ENCODE peak calls at places on chromosomes 16 and 17, in five cellular contexts. One of them, this sample, is unnamed. For H3K4me1, the result is how much of the 10 kb centered on the place peaks cover.

GRCh38 chr17:18326039-18326438 is 10.9 kb downstream of the SMCR8 start:
- DNase-seq in gastrocnemius medialis: no peak
- DNase-seq in esophagus squamous epithelium: no peak
- DNase-seq in testis: no peak
- DNase-seq in mucosa of descending colon: no peak
- DNase-seq in this sample: no peak

GRCh38 chr16:57383276-57384247 is 11.3 kb downstream of the CX3CL1 start:
- DNase-seq in gastrocnemius medialis: no peak
- DNase-seq in esophagus squamous epithelium: no peak
- DNase-seq in testis: peak
- DNase-seq in mucosa of descending colon: peak
- DNase-seq in this sample: no peak

GRCh38 chr16:86668136-86668535 is 89.8 kb downstream of the FOXL1 start:
- DNase-seq in gastrocnemius medialis: peak
- DNase-seq in esophagus squamous epithelium: no peak
- DNase-seq in testis: no peak
- DNase-seq in mucosa of descending colon: no peak
- DNase-seq in this sample: no peak

GRCh38 chr17:75774988-75775668 is 9.5 kb upstream of the UNK start:
- DNase-seq in gastrocnemius medialis: no peak
- DNase-seq in esophagus squamous epithelium: no peak
- DNase-seq in testis: no peak
- DNase-seq in mucosa of descending colon: no peak
- DNase-seq in this sample: no peak

GRCh38 chr17:36183001-36183810 is 6.8 kb upstream of the TBC1D3B start:
- DNase-seq in gastrocnemius medialis: no peak
- DNase-seq in esophagus squamous epithelium: no peak
- DNase-seq in testis: peak
- DNase-seq in mucosa of descending colon: peak
- DNase-seq in this sample: no peak

GRCh38 chr16:87654826-87655225 is 52.5 kb downstream of the JPH3 start:
- DNase-seq in gastrocnemius medialis: no peak
- DNase-seq in esophagus squamous epithelium: no peak
- DNase-seq in testis: no peak
- DNase-seq in mucosa of descending colon: no peak
- DNase-seq in this sample: no peak

GRCh38 chr16:85447657-85448313 is 165.3 kb upstream of the GSE1 start:
- DNase-seq in gastrocnemius medialis: no peak
- DNase-seq in esophagus squamous epithelium: no peak
- DNase-seq in testis: no peak
- DNase-seq in mucosa of descending colon: no peak
- DNase-seq in this sample: no peak

GRCh38 chr17:18224428-18225120 is 861 bp upstream of the LLGL1 start:
- DNase-seq in gastrocnemius medialis: no peak
- DNase-seq in esophagus squamous epithelium: no peak
- DNase-seq in testis: peak
- DNase-seq in mucosa of descending colon: peak
- DNase-seq in this sample: no peak

GRCh38 chr17:76940738-76941350 is 72.6 kb downstream of the MGAT5B start:
- DNase-seq in gastrocnemius medialis: no peak
- DNase-seq in esophagus squamous epithelium: no peak
- DNase-seq in testis: no peak
- DNase-seq in mucosa of descending colon: no peak
- DNase-seq in this sample: no peak

GRCh38 chr17:77404812-77405581 is 264.2 kb downstream of the SEC14L1 start:
- DNase-seq in gastrocnemius medialis: no peak
- DNase-seq in esophagus squamous epithelium: no peak
- DNase-seq in testis: no peak
- DNase-seq in mucosa of descending colon: peak
- DNase-seq in this sample: no peak

GRCh38 chr16:5865231-5865630 is 767.6 kb upstream of the EEF2KMT start:
- DNase-seq in gastrocnemius medialis: no peak
- DNase-seq in esophagus squamous epithelium: no peak
- DNase-seq in testis: no peak
- DNase-seq in mucosa of descending colon: no peak
- DNase-seq in this sample: no peak

GRCh38 chr17:45020354-45021138 is 30.9 kb downstream of the DCAKD start:
- DNase-seq in gastrocnemius medialis: no peak
- DNase-seq in esophagus squamous epithelium: no peak
- DNase-seq in testis: peak
- DNase-seq in mucosa of descending colon: peak
- DNase-seq in this sample: peak

GRCh38 chr17:78227455-78227916 is 3.9 kb upstream of the TMEM235 start:
- DNase-seq in gastrocnemius medialis: no peak
- DNase-seq in esophagus squamous epithelium: no peak
- DNase-seq in testis: no peak
- DNase-seq in mucosa of descending colon: no peak
- DNase-seq in this sample: no peak

GRCh38 chr17:49461580-49461979 is 33.5 kb upstream of the NGFR start:
- DNase-seq in gastrocnemius medialis: no peak
- DNase-seq in esophagus squamous epithelium: no peak
- DNase-seq in testis: no peak
- DNase-seq in mucosa of descending colon: no peak
- DNase-seq in this sample: no peak

GRCh38 chr17:32276217-32276616 is 10.6 kb downstream of the RHBDL3 start:
- DNase-seq in gastrocnemius medialis: no peak
- DNase-seq in esophagus squamous epithelium: no peak
- DNase-seq in testis: no peak
- DNase-seq in mucosa of descending colon: no peak
- DNase-seq in this sample: no peak

GRCh38 chr16:22007509-22008214 is at the start of gene MOSMO:
- DNase-seq in gastrocnemius medialis: peak
- DNase-seq in esophagus squamous epithelium: no peak
- DNase-seq in testis: peak
- DNase-seq in mucosa of descending colon: peak
- DNase-seq in this sample: peak

GRCh38 chr17:45902892-45903346 is 8.6 kb downstream of the MAPT start:
- DNase-seq in gastrocnemius medialis: peak
- DNase-seq in esophagus squamous epithelium: no peak
- DNase-seq in testis: no peak
- DNase-seq in mucosa of descending colon: peak
- DNase-seq in this sample: no peak

GRCh38 chr16:77780378-77780837 is 8.0 kb upstream of the VAT1L start:
- DNase-seq in gastrocnemius medialis: no peak
- DNase-seq in esophagus squamous epithelium: no peak
- DNase-seq in testis: no peak
- DNase-seq in mucosa of descending colon: no peak
- DNase-seq in this sample: no peak

GRCh38 chr17:67891481-67892119 is 66.3 kb downstream of the BPTF start:
- DNase-seq in gastrocnemius medialis: no peak
- DNase-seq in esophagus squamous epithelium: no peak
- DNase-seq in testis: peak
- DNase-seq in mucosa of descending colon: peak
- DNase-seq in this sample: no peak

GRCh38 chr17:49480833-49481615 is 14.1 kb upstream of the NGFR start:
- DNase-seq in gastrocnemius medialis: no peak
- DNase-seq in esophagus squamous epithelium: no peak
- DNase-seq in testis: no peak
- DNase-seq in mucosa of descending colon: no peak
- DNase-seq in this sample: no peak

GRCh38 chr17:60641810-60642220 is 35.8 kb upstream of the BCAS3 start:
- DNase-seq in gastrocnemius medialis: peak
- DNase-seq in esophagus squamous epithelium: no peak
- DNase-seq in testis: peak
- DNase-seq in mucosa of descending colon: peak
- DNase-seq in this sample: no peak

GRCh38 chr16:87436225-87437172 is 44.4 kb downstream of the MAP1LC3B start:
- DNase-seq in gastrocnemius medialis: no peak
- DNase-seq in esophagus squamous epithelium: no peak
- DNase-seq in testis: peak
- DNase-seq in mucosa of descending colon: no peak
- DNase-seq in this sample: no peak

GRCh38 chr16:17470871-17471744 is at the start of gene XYLT1:
- DNase-seq in gastrocnemius medialis: peak
- DNase-seq in esophagus squamous epithelium: no peak
- DNase-seq in testis: peak
- DNase-seq in mucosa of descending colon: peak
- DNase-seq in this sample: peak

GRCh38 chr17:9900019-9900594 is 5.0 kb downstream of the RCVRN start:
- DNase-seq in gastrocnemius medialis: no peak
- DNase-seq in esophagus squamous epithelium: no peak
- DNase-seq in testis: no peak
- DNase-seq in mucosa of descending colon: no peak
- DNase-seq in this sample: no peak

GRCh38 chr16:8795096-8795495 is 2.3 kb downstream of the TMEM186 start:
- DNase-seq in gastrocnemius medialis: no peak
- DNase-seq in esophagus squamous epithelium: no peak
- DNase-seq in testis: no peak
- DNase-seq in mucosa of descending colon: no peak
- DNase-seq in this sample: no peak

GRCh38 chr16:29230671-29231091 is 175.8 kb downstream of the NPIPB11 start:
- DNase-seq in gastrocnemius medialis: no peak
- DNase-seq in esophagus squamous epithelium: no peak
- DNase-seq in testis: no peak
- DNase-seq in mucosa of descending colon: no peak
- DNase-seq in this sample: peak

GRCh38 chr16:56609463-56609921 is 1.1 kb downstream of the MT2A start:
- DNase-seq in gastrocnemius medialis: peak
- DNase-seq in esophagus squamous epithelium: peak
- DNase-seq in testis: peak
- DNase-seq in mucosa of descending colon: peak
- DNase-seq in this sample: peak

GRCh38 chr16:15881794-15882379 is 6.5 kb downstream of the CEP20 start:
- DNase-seq in gastrocnemius medialis: no peak
- DNase-seq in esophagus squamous epithelium: no peak
- DNase-seq in testis: no peak
- DNase-seq in mucosa of descending colon: no peak
- DNase-seq in this sample: no peak

GRCh38 chr17:29149431-29150064 is 30.6 kb downstream of the MYO18A start:
- DNase-seq in gastrocnemius medialis: no peak
- DNase-seq in esophagus squamous epithelium: no peak
- DNase-seq in testis: no peak
- DNase-seq in mucosa of descending colon: no peak
- DNase-seq in this sample: no peak

GRCh38 chr17:21287703-21288449 is 3.4 kb downstream of the MAP2K3 start:
- DNase-seq in gastrocnemius medialis: peak
- DNase-seq in esophagus squamous epithelium: peak
- DNase-seq in testis: peak
- DNase-seq in mucosa of descending colon: peak
- DNase-seq in this sample: peak

GRCh38 chr17:40909351-40909750 is 24.3 kb upstream of the KRT20 start:
- DNase-seq in gastrocnemius medialis: peak
- DNase-seq in esophagus squamous epithelium: peak
- DNase-seq in testis: peak
- DNase-seq in mucosa of descending colon: peak
- DNase-seq in this sample: peak

GRCh38 chr16:50448522-50448921 is 79.7 kb upstream of the BRD7 start:
- DNase-seq in gastrocnemius medialis: no peak
- DNase-seq in esophagus squamous epithelium: no peak
- DNase-seq in testis: no peak
- DNase-seq in mucosa of descending colon: no peak
- DNase-seq in this sample: no peak
- TF ChIP-seq CTCF in gastrocnemius medialis: no peak
- TF ChIP-seq CTCF in esophagus squamous epithelium: no peak
- TF ChIP-seq CTCF in testis: no peak
- TF ChIP-seq CTCF in mucosa of descending colon: no peak
- TF ChIP-seq CTCF in this sample: no peak

DNA sequence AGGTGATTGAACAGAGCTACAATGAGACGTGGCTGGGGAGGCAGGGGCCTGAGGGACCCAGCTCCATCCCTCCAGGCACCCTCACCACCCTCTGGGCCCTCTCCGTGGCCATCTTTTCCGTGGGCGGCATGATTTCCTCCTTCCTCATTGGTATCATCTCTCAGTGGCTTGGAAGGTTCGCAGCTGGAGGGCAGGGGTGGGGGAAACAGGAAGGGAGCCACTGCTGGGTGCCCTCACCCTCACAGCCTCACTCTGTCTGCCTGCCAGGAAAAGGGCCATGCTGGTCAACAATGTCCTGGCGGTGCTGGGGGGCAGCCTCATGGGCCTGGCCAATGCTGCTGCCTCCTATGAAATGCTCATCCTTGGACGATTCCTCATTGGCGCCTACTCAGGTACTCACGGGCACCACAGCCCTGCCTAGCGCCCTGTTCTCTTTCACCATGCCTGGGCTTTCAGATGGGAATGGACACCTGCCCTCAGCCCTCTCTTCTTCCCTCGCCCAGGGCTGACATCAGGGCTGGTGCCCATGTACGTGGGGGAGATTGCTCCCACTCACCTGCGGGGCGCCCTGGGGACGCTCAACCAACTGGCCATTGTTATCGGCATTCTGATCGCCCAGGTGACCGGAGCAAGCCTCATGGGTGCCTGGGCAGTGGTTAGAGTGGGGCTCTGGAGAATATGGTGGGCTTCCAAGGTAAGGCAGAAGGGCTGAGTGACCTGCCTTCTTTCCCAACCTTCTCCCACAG is 2.1 kb downstream of the SLC2A4 start:
- DNase-seq in gastrocnemius medialis: peak
- DNase-seq in esophagus squamous epithelium: no peak
- DNase-seq in testis: no peak
- DNase-seq in mucosa of descending colon: no peak
- DNase-seq in this sample: no peak
- H3K4me3 ChIP-seq in gastrocnemius medialis: peak
- H3K4me3 ChIP-seq in esophagus squamous epithelium: no peak
- H3K4me3 ChIP-seq in testis: no peak
- H3K4me3 ChIP-seq in mucosa of descending colon: no peak
- H3K4me3 ChIP-seq in this sample: no peak

GRCh38 chr17:81428521-81428920 is 33.3 kb downstream of the BAHCC1 start:
- DNase-seq in gastrocnemius medialis: no peak
- DNase-seq in esophagus squamous epithelium: no peak
- DNase-seq in testis: no peak
- DNase-seq in mucosa of descending colon: no peak
- DNase-seq in this sample: no peak
- H3K4me1 ChIP-seq in gastrocnemius medialis: under half
- H3K4me1 ChIP-seq in esophagus squamous epithelium: under half
- H3K4me1 ChIP-seq in testis: under half
- H3K4me1 ChIP-seq in mucosa of descending colon: under half
- H3K4me1 ChIP-seq in this sample: under half

DNA sequence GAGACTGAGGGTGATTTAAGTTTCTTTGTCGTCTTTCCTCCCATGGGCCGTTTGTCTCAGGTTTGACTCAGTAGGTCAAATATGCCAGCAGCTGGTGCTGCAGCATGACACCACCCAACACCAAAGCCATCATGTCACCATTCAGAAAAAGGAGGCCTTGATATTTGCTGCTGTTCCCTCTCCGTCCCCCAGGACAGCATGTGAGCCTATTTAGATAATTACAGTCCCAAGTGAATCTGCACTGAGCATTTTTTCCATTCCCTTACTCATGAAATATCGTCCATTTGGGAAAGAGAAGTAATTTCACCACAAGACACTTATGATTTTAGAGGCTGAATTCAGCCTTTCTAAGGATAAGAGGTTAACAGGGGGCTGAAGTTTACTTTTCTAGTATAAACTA is 62.2 kb upstream of the ADORA2B start:
- DNase-seq in gastrocnemius medialis: no peak
- DNase-seq in esophagus squamous epithelium: no peak
- DNase-seq in testis: no peak
- DNase-seq in mucosa of descending colon: no peak
- DNase-seq in this sample: no peak
- TF ChIP-seq CTCF in gastrocnemius medialis: no peak
- TF ChIP-seq CTCF in esophagus squamous epithelium: no peak
- TF ChIP-seq CTCF in testis: no peak
- TF ChIP-seq CTCF in mucosa of descending colon: no peak
- TF ChIP-seq CTCF in this sample: no peak